ENCODE peak calls at places on chromosomes 1 and 21, in ten cellular contexts. One of them, this sample, is unnamed.
A peak's percentile ranks its signal among the peaks of the same experiment; 100 is the strongest.

GRCh38 chr1:111157425-111157824 is 17.4 kb downstream of the CEPT1 start:
- DNase-seq in mammary epithelial cell: no peak
- DNase-seq in HFFc6: no peak
- DNase-seq in HCT116: no peak
- DNase-seq in Daoy: no peak
- DNase-seq in HCEC 1CT: no peak
- DNase-seq in SJCRH30: no peak
- DNase-seq in ACHN: no peak
- DNase-seq in fibroblast of pulmonary artery: no peak
- DNase-seq in fibroblast of mammary gland: no peak
- DNase-seq in this sample: no peak

GRCh38 chr1:158180741-158181576 is at the start of gene CD1D:
- DNase-seq in mammary epithelial cell: peak; percentile 27
- DNase-seq in HFFc6: no peak
- DNase-seq in HCT116: no peak
- DNase-seq in Daoy: peak; percentile 45
- DNase-seq in HCEC 1CT: no peak
- DNase-seq in SJCRH30: no peak
- DNase-seq in ACHN: peak; percentile 8
- DNase-seq in fibroblast of pulmonary artery: peak; percentile 74
- DNase-seq in fibroblast of mammary gland: peak; percentile 4
- DNase-seq in this sample: peak; percentile 47

GRCh38 chr1:167428418-167428817 is 89.9 kb downstream of the CD247 start:
- DNase-seq in mammary epithelial cell: no peak
- DNase-seq in HFFc6: no peak
- DNase-seq in HCT116: no peak
- DNase-seq in Daoy: no peak
- DNase-seq in HCEC 1CT: peak; percentile 54
- DNase-seq in SJCRH30: no peak
- DNase-seq in ACHN: no peak
- DNase-seq in fibroblast of pulmonary artery: peak; percentile 69
- DNase-seq in fibroblast of mammary gland: peak; percentile 72
- DNase-seq in this sample: no peak

GRCh38 chr1:218967836-218968235 is 205.8 kb upstream of the LYPLAL1 start:
- DNase-seq in mammary epithelial cell: peak; percentile 66
- DNase-seq in HFFc6: peak; percentile 9
- DNase-seq in HCT116: no peak
- DNase-seq in Daoy: peak; percentile 15
- DNase-seq in HCEC 1CT: peak; percentile 46
- DNase-seq in SJCRH30: no peak
- DNase-seq in ACHN: peak; percentile 63
- DNase-seq in fibroblast of pulmonary artery: peak; percentile 41
- DNase-seq in fibroblast of mammary gland: peak; percentile 47
- DNase-seq in this sample: no peak

GRCh38 chr1:152878042-152878441 is at the start of gene SMCP:
- DNase-seq in mammary epithelial cell: no peak
- DNase-seq in HFFc6: no peak
- DNase-seq in HCT116: no peak
- DNase-seq in Daoy: peak; percentile 25
- DNase-seq in HCEC 1CT: no peak
- DNase-seq in SJCRH30: peak; percentile 10
- DNase-seq in ACHN: peak; percentile 26
- DNase-seq in fibroblast of pulmonary artery: no peak
- DNase-seq in fibroblast of mammary gland: no peak
- DNase-seq in this sample: no peak

GRCh38 chr1:154398141-154398540 is 7.0 kb upstream of the IL6R start:
- DNase-seq in mammary epithelial cell: no peak
- DNase-seq in HFFc6: no peak
- DNase-seq in HCT116: no peak
- DNase-seq in Daoy: no peak
- DNase-seq in HCEC 1CT: no peak
- DNase-seq in SJCRH30: no peak
- DNase-seq in ACHN: no peak
- DNase-seq in fibroblast of pulmonary artery: no peak
- DNase-seq in fibroblast of mammary gland: no peak
- DNase-seq in this sample: no peak

GRCh38 chr1:25543106-25543424 is 341 bp upstream of the LDLRAP1 start:
- DNase-seq in mammary epithelial cell: no peak
- DNase-seq in HFFc6: no peak
- DNase-seq in HCT116: no peak
- DNase-seq in Daoy: no peak
- DNase-seq in HCEC 1CT: no peak
- DNase-seq in SJCRH30: no peak
- DNase-seq in ACHN: no peak
- DNase-seq in fibroblast of pulmonary artery: no peak
- DNase-seq in fibroblast of mammary gland: no peak
- DNase-seq in this sample: no peak

GRCh38 chr21:37546949-37547614 is 180.5 kb downstream of the DYRK1A start:
- DNase-seq in mammary epithelial cell: no peak
- DNase-seq in HFFc6: no peak
- DNase-seq in HCT116: no peak
- DNase-seq in Daoy: peak; percentile 80
- DNase-seq in HCEC 1CT: peak; percentile 18
- DNase-seq in SJCRH30: no peak
- DNase-seq in ACHN: peak; percentile 73
- DNase-seq in fibroblast of pulmonary artery: no peak
- DNase-seq in fibroblast of mammary gland: peak; percentile 17
- DNase-seq in this sample: peak; percentile 38

GRCh38 chr1:24085546-24085945 is 26.4 kb downstream of the MYOM3 start:
- DNase-seq in mammary epithelial cell: peak; percentile 36
- DNase-seq in HFFc6: peak; percentile 43
- DNase-seq in HCT116: no peak
- DNase-seq in Daoy: peak; percentile 25
- DNase-seq in HCEC 1CT: peak; percentile 38
- DNase-seq in SJCRH30: no peak
- DNase-seq in ACHN: no peak
- DNase-seq in fibroblast of pulmonary artery: no peak
- DNase-seq in fibroblast of mammary gland: peak; percentile 68
- DNase-seq in this sample: no peak